ENCODE peak calls at places on chromosomes 1 and 21, in eight cellular contexts. One of them, this sample, is unnamed.

GRCh38 chr1:21090460-21090859 is 86.2 kb downstream of the EIF4G3 start:
- DNase-seq in NCI-H748 treated with DMSO at 0.1 percent for 48 hours: no peak
- DNase-seq in cardiac septum: no peak
- DNase-seq in kidney tubule cell: no peak
- DNase-seq in KBM-7: no peak
- DNase-seq in stimulated activated CD4-positive, alpha-beta T cell treated with anti-CD3 and anti-CD28 coated beads, Interleukin-2, amount 100 ng/mL, for 48 hours: no peak
- DNase-seq in activated naive CD4-positive, alpha-beta T cell: no peak
- DNase-seq in stimulated activated CD8-positive, alpha-beta memory T cell treated with anti-CD3 and anti-CD28 coated beads, Interleukin-7, amount 100 ng/mL, for 1 hour: no peak
- DNase-seq in this sample: no peak

GRCh38 chr1:165882168-165882837 is 54.9 kb downstream of the UCK2 start:
- DNase-seq in stimulated activated CD4-positive, alpha-beta T cell treated with anti-CD3 and anti-CD28 coated beads, Interleukin-2, amount 100 ng/mL, for 48 hours: no peak
- DNase-seq in kidney tubule cell: no peak
- DNase-seq in KBM-7: no peak
- DNase-seq in cardiac septum: no peak
- DNase-seq in NCI-H748 treated with DMSO at 0.1 percent for 48 hours: no peak
- DNase-seq in activated naive CD4-positive, alpha-beta T cell: no peak
- DNase-seq in stimulated activated CD8-positive, alpha-beta memory T cell treated with anti-CD3 and anti-CD28 coated beads, Interleukin-7, amount 100 ng/mL, for 1 hour: no peak
- DNase-seq in this sample: no peak

GRCh38 chr1:24069817-24070216 is 42.1 kb downstream of the MYOM3 start:
- DNase-seq in stimulated activated CD4-positive, alpha-beta T cell treated with anti-CD3 and anti-CD28 coated beads, Interleukin-2, amount 100 ng/mL, for 48 hours: no peak
- DNase-seq in stimulated activated CD8-positive, alpha-beta memory T cell treated with anti-CD3 and anti-CD28 coated beads, Interleukin-7, amount 100 ng/mL, for 1 hour: no peak
- DNase-seq in KBM-7: no peak
- DNase-seq in NCI-H748 treated with DMSO at 0.1 percent for 48 hours: no peak
- DNase-seq in activated naive CD4-positive, alpha-beta T cell: no peak
- DNase-seq in kidney tubule cell: no peak
- DNase-seq in cardiac septum: no peak
- DNase-seq in this sample: no peak

GRCh38 chr1:112699425-112700144 is 7.3 kb downstream of the RHOC start:
- DNase-seq in KBM-7: no peak
- DNase-seq in NCI-H748 treated with DMSO at 0.1 percent for 48 hours: no peak
- DNase-seq in activated naive CD4-positive, alpha-beta T cell: no peak
- DNase-seq in cardiac septum: no peak
- DNase-seq in kidney tubule cell: no peak
- DNase-seq in stimulated activated CD4-positive, alpha-beta T cell treated with anti-CD3 and anti-CD28 coated beads, Interleukin-2, amount 100 ng/mL, for 48 hours: no peak
- DNase-seq in stimulated activated CD8-positive, alpha-beta memory T cell treated with anti-CD3 and anti-CD28 coated beads, Interleukin-7, amount 100 ng/mL, for 1 hour: no peak
- DNase-seq in this sample: no peak

GRCh38 chr21:45255381-45256020 is 32.2 kb downstream of the POFUT2 start:
- DNase-seq in kidney tubule cell: peak; percentile 41
- DNase-seq in stimulated activated CD8-positive, alpha-beta memory T cell treated with anti-CD3 and anti-CD28 coated beads, Interleukin-7, amount 100 ng/mL, for 1 hour: no peak
- DNase-seq in stimulated activated CD4-positive, alpha-beta T cell treated with anti-CD3 and anti-CD28 coated beads, Interleukin-2, amount 100 ng/mL, for 48 hours: no peak
- DNase-seq in NCI-H748 treated with DMSO at 0.1 percent for 48 hours: no peak
- DNase-seq in activated naive CD4-positive, alpha-beta T cell: no peak
- DNase-seq in KBM-7: no peak
- DNase-seq in cardiac septum: no peak
- DNase-seq in this sample: peak; percentile 45

GRCh38 chr1:246267896-246268295 is 239.2 kb downstream of the SMYD3 start:
- DNase-seq in NCI-H748 treated with DMSO at 0.1 percent for 48 hours: no peak
- DNase-seq in stimulated activated CD8-positive, alpha-beta memory T cell treated with anti-CD3 and anti-CD28 coated beads, Interleukin-7, amount 100 ng/mL, for 1 hour: no peak
- DNase-seq in activated naive CD4-positive, alpha-beta T cell: no peak
- DNase-seq in stimulated activated CD4-positive, alpha-beta T cell treated with anti-CD3 and anti-CD28 coated beads, Interleukin-2, amount 100 ng/mL, for 48 hours: no peak
- DNase-seq in cardiac septum: no peak
- DNase-seq in kidney tubule cell: no peak
- DNase-seq in KBM-7: no peak
- DNase-seq in this sample: no peak

GRCh38 chr21:29382029-29382654 is 83.4 kb downstream of the BACH1 start:
- DNase-seq in stimulated activated CD8-positive, alpha-beta memory T cell treated with anti-CD3 and anti-CD28 coated beads, Interleukin-7, amount 100 ng/mL, for 1 hour: no peak
- DNase-seq in kidney tubule cell: peak; percentile 91
- DNase-seq in stimulated activated CD4-positive, alpha-beta T cell treated with anti-CD3 and anti-CD28 coated beads, Interleukin-2, amount 100 ng/mL, for 48 hours: no peak
- DNase-seq in KBM-7: no peak
- DNase-seq in cardiac septum: no peak
- DNase-seq in NCI-H748 treated with DMSO at 0.1 percent for 48 hours: no peak
- DNase-seq in activated naive CD4-positive, alpha-beta T cell: no peak
- DNase-seq in this sample: no peak

GRCh38 chr1:98991127-98992003 is 13.3 kb downstream of the PLPPR5 start:
- DNase-seq in KBM-7: peak; percentile 44
- DNase-seq in stimulated activated CD4-positive, alpha-beta T cell treated with anti-CD3 and anti-CD28 coated beads, Interleukin-2, amount 100 ng/mL, for 48 hours: peak; percentile 2
- DNase-seq in cardiac septum: no peak
- DNase-seq in stimulated activated CD8-positive, alpha-beta memory T cell treated with anti-CD3 and anti-CD28 coated beads, Interleukin-7, amount 100 ng/mL, for 1 hour: no peak
- DNase-seq in NCI-H748 treated with DMSO at 0.1 percent for 48 hours: no peak
- DNase-seq in kidney tubule cell: peak; percentile 97
- DNase-seq in activated naive CD4-positive, alpha-beta T cell: no peak
- DNase-seq in this sample: no peak

GRCh38 chr1:78676996-78677395 is 27.4 kb downstream of the IFI44 start:
- DNase-seq in cardiac septum: no peak
- DNase-seq in KBM-7: no peak
- DNase-seq in kidney tubule cell: no peak
- DNase-seq in stimulated activated CD4-positive, alpha-beta T cell treated with anti-CD3 and anti-CD28 coated beads, Interleukin-2, amount 100 ng/mL, for 48 hours: no peak
- DNase-seq in NCI-H748 treated with DMSO at 0.1 percent for 48 hours: no peak
- DNase-seq in activated naive CD4-positive, alpha-beta T cell: no peak
- DNase-seq in stimulated activated CD8-positive, alpha-beta memory T cell treated with anti-CD3 and anti-CD28 coated beads, Interleukin-7, amount 100 ng/mL, for 1 hour: no peak
- DNase-seq in this sample: no peak

GRCh38 chr1:222334026-222334680 is 213.8 kb downstream of the HHIPL2 start:
- DNase-seq in cardiac septum: no peak
- DNase-seq in stimulated activated CD8-positive, alpha-beta memory T cell treated with anti-CD3 and anti-CD28 coated beads, Interleukin-7, amount 100 ng/mL, for 1 hour: no peak
- DNase-seq in kidney tubule cell: peak; percentile 44
- DNase-seq in activated naive CD4-positive, alpha-beta T cell: no peak
- DNase-seq in KBM-7: no peak
- DNase-seq in NCI-H748 treated with DMSO at 0.1 percent for 48 hours: no peak
- DNase-seq in stimulated activated CD4-positive, alpha-beta T cell treated with anti-CD3 and anti-CD28 coated beads, Interleukin-2, amount 100 ng/mL, for 48 hours: no peak
- DNase-seq in this sample: no peak

GRCh38 chr1:84583648-84584047 is 9.4 kb upstream of the CTBS start:
- DNase-seq in kidney tubule cell: no peak
- DNase-seq in NCI-H748 treated with DMSO at 0.1 percent for 48 hours: no peak
- DNase-seq in KBM-7: no peak
- DNase-seq in cardiac septum: no peak
- DNase-seq in activated naive CD4-positive, alpha-beta T cell: no peak
- DNase-seq in stimulated activated CD4-positive, alpha-beta T cell treated with anti-CD3 and anti-CD28 coated beads, Interleukin-2, amount 100 ng/mL, for 48 hours: no peak
- DNase-seq in stimulated activated CD8-positive, alpha-beta memory T cell treated with anti-CD3 and anti-CD28 coated beads, Interleukin-7, amount 100 ng/mL, for 1 hour: no peak
- DNase-seq in this sample: no peak

GRCh38 chr1:111743679-111744101 is 4.5 kb upstream of the INKA2 start:
- DNase-seq in stimulated activated CD4-positive, alpha-beta T cell treated with anti-CD3 and anti-CD28 coated beads, Interleukin-2, amount 100 ng/mL, for 48 hours: no peak
- DNase-seq in activated naive CD4-positive, alpha-beta T cell: no peak
- DNase-seq in stimulated activated CD8-positive, alpha-beta memory T cell treated with anti-CD3 and anti-CD28 coated beads, Interleukin-7, amount 100 ng/mL, for 1 hour: no peak
- DNase-seq in KBM-7: no peak
- DNase-seq in kidney tubule cell: peak; percentile 54
- DNase-seq in cardiac septum: no peak
- DNase-seq in NCI-H748 treated with DMSO at 0.1 percent for 48 hours: no peak
- DNase-seq in this sample: no peak

GRCh38 chr1:209012443-209013196 is 570.9 kb upstream of the CAMK1G start:
- DNase-seq in KBM-7: no peak
- DNase-seq in NCI-H748 treated with DMSO at 0.1 percent for 48 hours: no peak
- DNase-seq in cardiac septum: no peak
- DNase-seq in stimulated activated CD4-positive, alpha-beta T cell treated with anti-CD3 and anti-CD28 coated beads, Interleukin-2, amount 100 ng/mL, for 48 hours: no peak
- DNase-seq in stimulated activated CD8-positive, alpha-beta memory T cell treated with anti-CD3 and anti-CD28 coated beads, Interleukin-7, amount 100 ng/mL, for 1 hour: no peak
- DNase-seq in kidney tubule cell: no peak
- DNase-seq in activated naive CD4-positive, alpha-beta T cell: no peak
- DNase-seq in this sample: no peak

GRCh38 chr21:34795152-34796141 is 126.7 kb downstream of the CLIC6 start:
- DNase-seq in activated naive CD4-positive, alpha-beta T cell: no peak
- DNase-seq in KBM-7: no peak
- DNase-seq in cardiac septum: no peak
- DNase-seq in stimulated activated CD8-positive, alpha-beta memory T cell treated with anti-CD3 and anti-CD28 coated beads, Interleukin-7, amount 100 ng/mL, for 1 hour: no peak
- DNase-seq in stimulated activated CD4-positive, alpha-beta T cell treated with anti-CD3 and anti-CD28 coated beads, Interleukin-2, amount 100 ng/mL, for 48 hours: no peak
- DNase-seq in kidney tubule cell: peak; percentile 85
- DNase-seq in NCI-H748 treated with DMSO at 0.1 percent for 48 hours: no peak
- DNase-seq in this sample: no peak

GRCh38 chr1:12143631-12144155 is 23.1 kb upstream of the TNFRSF1B start:
- DNase-seq in stimulated activated CD4-positive, alpha-beta T cell treated with anti-CD3 and anti-CD28 coated beads, Interleukin-2, amount 100 ng/mL, for 48 hours: no peak
- DNase-seq in NCI-H748 treated with DMSO at 0.1 percent for 48 hours: no peak
- DNase-seq in KBM-7: peak; percentile 68
- DNase-seq in activated naive CD4-positive, alpha-beta T cell: no peak
- DNase-seq in stimulated activated CD8-positive, alpha-beta memory T cell treated with anti-CD3 and anti-CD28 coated beads, Interleukin-7, amount 100 ng/mL, for 1 hour: no peak
- DNase-seq in cardiac septum: peak; percentile 93
- DNase-seq in kidney tubule cell: peak; percentile 33
- DNase-seq in this sample: no peak

GRCh38 chr21:21464691-21465090 is 466.5 kb downstream of the NCAM2 start:
- DNase-seq in activated naive CD4-positive, alpha-beta T cell: no peak
- DNase-seq in kidney tubule cell: no peak
- DNase-seq in stimulated activated CD4-positive, alpha-beta T cell treated with anti-CD3 and anti-CD28 coated beads, Interleukin-2, amount 100 ng/mL, for 48 hours: no peak
- DNase-seq in stimulated activated CD8-positive, alpha-beta memory T cell treated with anti-CD3 and anti-CD28 coated beads, Interleukin-7, amount 100 ng/mL, for 1 hour: no peak
- DNase-seq in cardiac septum: no peak
- DNase-seq in KBM-7: no peak
- DNase-seq in NCI-H748 treated with DMSO at 0.1 percent for 48 hours: no peak
- DNase-seq in this sample: no peak

GRCh38 chr1:240739754-240740153 is 127.8 kb upstream of the GREM2 start:
- DNase-seq in NCI-H748 treated with DMSO at 0.1 percent for 48 hours: no peak
- DNase-seq in activated naive CD4-positive, alpha-beta T cell: no peak
- DNase-seq in stimulated activated CD8-positive, alpha-beta memory T cell treated with anti-CD3 and anti-CD28 coated beads, Interleukin-7, amount 100 ng/mL, for 1 hour: no peak
- DNase-seq in cardiac septum: no peak
- DNase-seq in kidney tubule cell: no peak
- DNase-seq in KBM-7: no peak
- DNase-seq in stimulated activated CD4-positive, alpha-beta T cell treated with anti-CD3 and anti-CD28 coated beads, Interleukin-2, amount 100 ng/mL, for 48 hours: no peak
- DNase-seq in this sample: no peak

GRCh38 chr1:21141030-21141429 is 35.7 kb downstream of the EIF4G3 start:
- DNase-seq in stimulated activated CD8-positive, alpha-beta memory T cell treated with anti-CD3 and anti-CD28 coated beads, Interleukin-7, amount 100 ng/mL, for 1 hour: no peak
- DNase-seq in stimulated activated CD4-positive, alpha-beta T cell treated with anti-CD3 and anti-CD28 coated beads, Interleukin-2, amount 100 ng/mL, for 48 hours: no peak
- DNase-seq in activated naive CD4-positive, alpha-beta T cell: no peak
- DNase-seq in cardiac septum: no peak
- DNase-seq in KBM-7: no peak
- DNase-seq in NCI-H748 treated with DMSO at 0.1 percent for 48 hours: no peak
- DNase-seq in kidney tubule cell: no peak
- DNase-seq in this sample: no peak

GRCh38 chr1:36349241-36349671 is 25.8 kb upstream of the EVA1B start:
- DNase-seq in kidney tubule cell: peak; percentile 52
- DNase-seq in activated naive CD4-positive, alpha-beta T cell: no peak
- DNase-seq in stimulated activated CD8-positive, alpha-beta memory T cell treated with anti-CD3 and anti-CD28 coated beads, Interleukin-7, amount 100 ng/mL, for 1 hour: no peak
- DNase-seq in cardiac septum: no peak
- DNase-seq in stimulated activated CD4-positive, alpha-beta T cell treated with anti-CD3 and anti-CD28 coated beads, Interleukin-2, amount 100 ng/mL, for 48 hours: no peak
- DNase-seq in KBM-7: no peak
- DNase-seq in NCI-H748 treated with DMSO at 0.1 percent for 48 hours: no peak
- DNase-seq in this sample: no peak

GRCh38 chr1:101357444-101357986 is 120.7 kb downstream of the S1PR1 start:
- DNase-seq in kidney tubule cell: peak; percentile 79
- DNase-seq in stimulated activated CD4-positive, alpha-beta T cell treated with anti-CD3 and anti-CD28 coated beads, Interleukin-2, amount 100 ng/mL, for 48 hours: peak; percentile 67
- DNase-seq in stimulated activated CD8-positive, alpha-beta memory T cell treated with anti-CD3 and anti-CD28 coated beads, Interleukin-7, amount 100 ng/mL, for 1 hour: peak; percentile 43
- DNase-seq in NCI-H748 treated with DMSO at 0.1 percent for 48 hours: peak; percentile 84
- DNase-seq in KBM-7: peak; percentile 91
- DNase-seq in activated naive CD4-positive, alpha-beta T cell: peak; percentile 28
- DNase-seq in cardiac septum: no peak
- DNase-seq in this sample: peak; percentile 23

GRCh38 chr1:21121764-21122471 is 54.8 kb downstream of the EIF4G3 start:
- DNase-seq in stimulated activated CD8-positive, alpha-beta memory T cell treated with anti-CD3 and anti-CD28 coated beads, Interleukin-7, amount 100 ng/mL, for 1 hour: no peak
- DNase-seq in KBM-7: no peak
- DNase-seq in activated naive CD4-positive, alpha-beta T cell: no peak
- DNase-seq in NCI-H748 treated with DMSO at 0.1 percent for 48 hours: no peak
- DNase-seq in stimulated activated CD4-positive, alpha-beta T cell treated with anti-CD3 and anti-CD28 coated beads, Interleukin-2, amount 100 ng/mL, for 48 hours: no peak
- DNase-seq in cardiac septum: no peak
- DNase-seq in kidney tubule cell: no peak
- DNase-seq in this sample: no peak

GRCh38 chr1:23854568-23854967 is 13.5 kb downstream of the FUCA1 start:
- DNase-seq in NCI-H748 treated with DMSO at 0.1 percent for 48 hours: no peak
- DNase-seq in stimulated activated CD4-positive, alpha-beta T cell treated with anti-CD3 and anti-CD28 coated beads, Interleukin-2, amount 100 ng/mL, for 48 hours: no peak
- DNase-seq in KBM-7: peak; percentile 40
- DNase-seq in cardiac septum: no peak
- DNase-seq in stimulated activated CD8-positive, alpha-beta memory T cell treated with anti-CD3 and anti-CD28 coated beads, Interleukin-7, amount 100 ng/mL, for 1 hour: no peak
- DNase-seq in kidney tubule cell: no peak
- DNase-seq in activated naive CD4-positive, alpha-beta T cell: no peak
- DNase-seq in this sample: no peak

GRCh38 chr1:91273875-91274274 is 130.8 kb downstream of the HFM1 start:
- DNase-seq in cardiac septum: no peak
- DNase-seq in NCI-H748 treated with DMSO at 0.1 percent for 48 hours: no peak
- DNase-seq in activated naive CD4-positive, alpha-beta T cell: no peak
- DNase-seq in stimulated activated CD4-positive, alpha-beta T cell treated with anti-CD3 and anti-CD28 coated beads, Interleukin-2, amount 100 ng/mL, for 48 hours: no peak
- DNase-seq in KBM-7: no peak
- DNase-seq in kidney tubule cell: no peak
- DNase-seq in stimulated activated CD8-positive, alpha-beta memory T cell treated with anti-CD3 and anti-CD28 coated beads, Interleukin-7, amount 100 ng/mL, for 1 hour: no peak
- DNase-seq in this sample: no peak

GRCh38 chr1:156625436-156626078 is 6.3 kb downstream of the HAPLN2 start:
- DNase-seq in NCI-H748 treated with DMSO at 0.1 percent for 48 hours: peak; percentile 26
- DNase-seq in kidney tubule cell: peak; percentile 41
- DNase-seq in stimulated activated CD8-positive, alpha-beta memory T cell treated with anti-CD3 and anti-CD28 coated beads, Interleukin-7, amount 100 ng/mL, for 1 hour: peak; percentile 44
- DNase-seq in activated naive CD4-positive, alpha-beta T cell: peak; percentile 57
- DNase-seq in KBM-7: peak; percentile 65
- DNase-seq in cardiac septum: peak; percentile 75
- DNase-seq in stimulated activated CD4-positive, alpha-beta T cell treated with anti-CD3 and anti-CD28 coated beads, Interleukin-2, amount 100 ng/mL, for 48 hours: peak; percentile 75
- DNase-seq in this sample: no peak

GRCh38 chr1:91621360-91621759 is 120.7 kb downstream of the CDC7 start:
- DNase-seq in stimulated activated CD8-positive, alpha-beta memory T cell treated with anti-CD3 and anti-CD28 coated beads, Interleukin-7, amount 100 ng/mL, for 1 hour: no peak
- DNase-seq in kidney tubule cell: no peak
- DNase-seq in NCI-H748 treated with DMSO at 0.1 percent for 48 hours: no peak
- DNase-seq in activated naive CD4-positive, alpha-beta T cell: no peak
- DNase-seq in stimulated activated CD4-positive, alpha-beta T cell treated with anti-CD3 and anti-CD28 coated beads, Interleukin-2, amount 100 ng/mL, for 48 hours: no peak
- DNase-seq in KBM-7: no peak
- DNase-seq in cardiac septum: no peak
- DNase-seq in this sample: no peak

GRCh38 chr1:208174200-208174599 is 70.0 kb downstream of the PLXNA2 start:
- DNase-seq in KBM-7: no peak
- DNase-seq in activated naive CD4-positive, alpha-beta T cell: no peak
- DNase-seq in stimulated activated CD4-positive, alpha-beta T cell treated with anti-CD3 and anti-CD28 coated beads, Interleukin-2, amount 100 ng/mL, for 48 hours: no peak
- DNase-seq in NCI-H748 treated with DMSO at 0.1 percent for 48 hours: no peak
- DNase-seq in kidney tubule cell: no peak
- DNase-seq in cardiac septum: no peak
- DNase-seq in stimulated activated CD8-positive, alpha-beta memory T cell treated with anti-CD3 and anti-CD28 coated beads, Interleukin-7, amount 100 ng/mL, for 1 hour: no peak
- DNase-seq in this sample: no peak

GRCh38 chr1:246012271-246012854 is 494.7 kb downstream of the SMYD3 start:
- DNase-seq in activated naive CD4-positive, alpha-beta T cell: no peak
- DNase-seq in cardiac septum: no peak
- DNase-seq in NCI-H748 treated with DMSO at 0.1 percent for 48 hours: peak; percentile 47
- DNase-seq in stimulated activated CD4-positive, alpha-beta T cell treated with anti-CD3 and anti-CD28 coated beads, Interleukin-2, amount 100 ng/mL, for 48 hours: no peak
- DNase-seq in stimulated activated CD8-positive, alpha-beta memory T cell treated with anti-CD3 and anti-CD28 coated beads, Interleukin-7, amount 100 ng/mL, for 1 hour: no peak
- DNase-seq in KBM-7: peak; percentile 74
- DNase-seq in kidney tubule cell: peak; percentile 61
- DNase-seq in this sample: no peak

GRCh38 chr1:65992160-65993046 is 199.7 kb downstream of the PDE4B start:
- DNase-seq in kidney tubule cell: no peak
- DNase-seq in KBM-7: no peak
- DNase-seq in cardiac septum: no peak
- DNase-seq in NCI-H748 treated with DMSO at 0.1 percent for 48 hours: no peak
- DNase-seq in activated naive CD4-positive, alpha-beta T cell: no peak
- DNase-seq in stimulated activated CD8-positive, alpha-beta memory T cell treated with anti-CD3 and anti-CD28 coated beads, Interleukin-7, amount 100 ng/mL, for 1 hour: no peak
- DNase-seq in stimulated activated CD4-positive, alpha-beta T cell treated with anti-CD3 and anti-CD28 coated beads, Interleukin-2, amount 100 ng/mL, for 48 hours: no peak
- DNase-seq in this sample: no peak

GRCh38 chr1:74579425-74579824 is 67.0 kb upstream of the LRRC53 start:
- DNase-seq in cardiac septum: no peak
- DNase-seq in kidney tubule cell: no peak
- DNase-seq in stimulated activated CD4-positive, alpha-beta T cell treated with anti-CD3 and anti-CD28 coated beads, Interleukin-2, amount 100 ng/mL, for 48 hours: no peak
- DNase-seq in stimulated activated CD8-positive, alpha-beta memory T cell treated with anti-CD3 and anti-CD28 coated beads, Interleukin-7, amount 100 ng/mL, for 1 hour: no peak
- DNase-seq in activated naive CD4-positive, alpha-beta T cell: no peak
- DNase-seq in NCI-H748 treated with DMSO at 0.1 percent for 48 hours: no peak
- DNase-seq in KBM-7: no peak
- DNase-seq in this sample: no peak

GRCh38 chr1:199273837-199274379 is 635.1 kb downstream of the PTPRC start:
- DNase-seq in KBM-7: no peak
- DNase-seq in cardiac septum: no peak
- DNase-seq in kidney tubule cell: peak; percentile 44
- DNase-seq in activated naive CD4-positive, alpha-beta T cell: no peak
- DNase-seq in stimulated activated CD4-positive, alpha-beta T cell treated with anti-CD3 and anti-CD28 coated beads, Interleukin-2, amount 100 ng/mL, for 48 hours: no peak
- DNase-seq in NCI-H748 treated with DMSO at 0.1 percent for 48 hours: no peak
- DNase-seq in stimulated activated CD8-positive, alpha-beta memory T cell treated with anti-CD3 and anti-CD28 coated beads, Interleukin-7, amount 100 ng/mL, for 1 hour: no peak
- DNase-seq in this sample: no peak

GRCh38 chr1:14880456-14881316 is 272.9 kb upstream of the TMEM51 start:
- DNase-seq in KBM-7: no peak
- DNase-seq in stimulated activated CD8-positive, alpha-beta memory T cell treated with anti-CD3 and anti-CD28 coated beads, Interleukin-7, amount 100 ng/mL, for 1 hour: no peak
- DNase-seq in cardiac septum: no peak
- DNase-seq in NCI-H748 treated with DMSO at 0.1 percent for 48 hours: no peak
- DNase-seq in stimulated activated CD4-positive, alpha-beta T cell treated with anti-CD3 and anti-CD28 coated beads, Interleukin-2, amount 100 ng/mL, for 48 hours: no peak
- DNase-seq in activated naive CD4-positive, alpha-beta T cell: no peak
- DNase-seq in kidney tubule cell: peak; percentile 75
- DNase-seq in this sample: no peak

GRCh38 chr1:19000065-19000464 is 43.6 kb upstream of the IFFO2 start:
- DNase-seq in stimulated activated CD8-positive, alpha-beta memory T cell treated with anti-CD3 and anti-CD28 coated beads, Interleukin-7, amount 100 ng/mL, for 1 hour: no peak
- DNase-seq in cardiac septum: no peak
- DNase-seq in activated naive CD4-positive, alpha-beta T cell: no peak
- DNase-seq in kidney tubule cell: no peak
- DNase-seq in KBM-7: no peak
- DNase-seq in stimulated activated CD4-positive, alpha-beta T cell treated with anti-CD3 and anti-CD28 coated beads, Interleukin-2, amount 100 ng/mL, for 48 hours: no peak
- DNase-seq in NCI-H748 treated with DMSO at 0.1 percent for 48 hours: no peak
- DNase-seq in this sample: no peak

GRCh38 chr1:113976609-113977278 is 2.5 kb upstream of the OLFML3 start:
- DNase-seq in kidney tubule cell: peak; percentile 73
- DNase-seq in NCI-H748 treated with DMSO at 0.1 percent for 48 hours: no peak
- DNase-seq in cardiac septum: no peak
- DNase-seq in activated naive CD4-positive, alpha-beta T cell: no peak
- DNase-seq in stimulated activated CD8-positive, alpha-beta memory T cell treated with anti-CD3 and anti-CD28 coated beads, Interleukin-7, amount 100 ng/mL, for 1 hour: no peak
- DNase-seq in KBM-7: peak; percentile 29
- DNase-seq in stimulated activated CD4-positive, alpha-beta T cell treated with anti-CD3 and anti-CD28 coated beads, Interleukin-2, amount 100 ng/mL, for 48 hours: no peak
- DNase-seq in this sample: no peak

GRCh38 chr1:111733183-111733995 is 5.8 kb downstream of the INKA2 start:
- DNase-seq in kidney tubule cell: peak; percentile 79
- DNase-seq in stimulated activated CD8-positive, alpha-beta memory T cell treated with anti-CD3 and anti-CD28 coated beads, Interleukin-7, amount 100 ng/mL, for 1 hour: no peak
- DNase-seq in KBM-7: peak; percentile 82
- DNase-seq in cardiac septum: peak; percentile 92
- DNase-seq in stimulated activated CD4-positive, alpha-beta T cell treated with anti-CD3 and anti-CD28 coated beads, Interleukin-2, amount 100 ng/mL, for 48 hours: no peak
- DNase-seq in activated naive CD4-positive, alpha-beta T cell: no peak
- DNase-seq in NCI-H748 treated with DMSO at 0.1 percent for 48 hours: no peak
- DNase-seq in this sample: peak; percentile 29

This sample was measured in H1.